ENCODE peak calls at places on chromosome X, in eight cellular contexts. W, Q, V, L, H, J, T and S are unnamed samples.

GRCh38 chrX:97155809-97156208 is 272.1 kb downstream of the RPA4 start:
- DNase-seq in Q (no peak), H (no peak), J (no peak), V (no peak), W (no peak), T (no peak), L (no peak), S (no peak)

GRCh38 chrX:153487590-153488071 is 7.1 kb upstream of the BGN start:
- DNase-seq in H (no peak), W (no peak), T (no peak), L (peak), V (no peak), Q (no peak), J (no peak), S (no peak)

GRCh38 chrX:152573866-152574265 is 63.8 kb upstream of the GABRQ start:
- DNase-seq in Q (no peak), L (no peak), J (no peak), W (no peak), V (no peak), T (no peak), H (no peak), S (no peak)

GRCh38 chrX:106249706-106250379 is 81.7 kb downstream of the PWWP3B start:
- DNase-seq in W (no peak), Q (no peak), L (no peak), H (no peak), J (no peak), T (no peak), V (no peak), S (no peak)

GRCh38 chrX:12975999-12976558 is 1.2 kb downstream of the TMSB4X start:
- DNase-seq in Q (peak), H (peak), T (no peak), J (no peak), W (peak), V (no peak), L (peak), S (no peak)

GRCh38 chrX:153953342-153953830 is 8.9 kb upstream of the RENBP start:
- DNase-seq in T (peak), H (peak), V (peak), W (peak), J (no peak), L (peak), Q (peak), S (peak)

GRCh38 chrX:49053223-49054072 is 5.4 kb upstream of the CCDC120 start:
- DNase-seq in Q (peak), H (peak), T (peak), V (peak), W (peak), J (no peak), L (peak), S (peak)

GRCh38 chrX:69293776-69294601 is 128.7 kb upstream of the PJA1 start:
- DNase-seq in Q (no peak), H (peak), T (no peak), L (no peak), J (no peak), V (no peak), W (no peak), S (no peak)

GRCh38 chrX:138928737-138929459 is 217.4 kb upstream of the FGF13 start:
- DNase-seq in W (no peak), H (no peak), J (no peak), T (no peak), Q (no peak), V (no peak), L (no peak), S (no peak)

GRCh38 chrX:18893536-18893935 is 90.4 kb downstream of the PHKA2 start:
- DNase-seq in V (no peak), T (no peak), L (no peak), J (no peak), Q (no peak), W (no peak), H (no peak), S (no peak)

GRCh38 chrX:21655901-21656586 is 2.1 kb downstream of the KLHL34 start:
- DNase-seq in W (no peak), Q (no peak), T (no peak), J (no peak), H (no peak), V (no peak), L (no peak), S (no peak)

GRCh38 chrX:139831689-139832456 is 101.0 kb downstream of the ATP11C start:
- DNase-seq in J (peak), W (no peak), V (no peak), L (peak), T (no peak), H (no peak), Q (no peak), S (no peak)

GRCh38 chrX:17464196-17464595 is 89.2 kb downstream of the NHS start:
- DNase-seq in Q (no peak), V (no peak), L (no peak), J (no peak), T (no peak), H (no peak), W (no peak), S (no peak)

GRCh38 chrX:129983575-129984131 is 1.2 kb downstream of the BCORL1 start:
- DNase-seq in T (peak), W (peak), J (no peak), L (no peak), H (no peak), V (no peak), Q (no peak), S (no peak)

GRCh38 chrX:27599928-27600327 is 9.8 kb downstream of the DCAF8L2 start:
- DNase-seq in Q (no peak), T (no peak), L (no peak), H (peak), V (no peak), J (no peak), W (no peak), S (no peak)

GRCh38 chrX:54048413-54048812 is 4.1 kb upstream of the PHF8 start:
- DNase-seq in H (no peak), T (no peak), V (no peak), W (no peak), L (no peak), J (no peak), Q (no peak), S (no peak)

GRCh38 chrX:3713937-3714434 is 537 bp upstream of the PRKX start:
- DNase-seq in L (peak), T (peak), W (no peak), V (no peak), H (no peak), Q (no peak), J (no peak), S (no peak)

GRCh38 chrX:103442536-103442901 is 66.2 kb downstream of the BEX3 start:
- DNase-seq in J (no peak), V (no peak), Q (no peak), H (no peak), W (no peak), T (no peak), L (peak), S (no peak)

GRCh38 chrX:336227-336626 is 17.6 kb upstream of the GTPBP6 start:
- DNase-seq in W (no peak), V (no peak), Q (no peak), J (no peak), L (no peak), H (no peak), T (no peak), S (no peak)

GRCh38 chrX:69253821-69254220 is 88.6 kb upstream of the PJA1 start:
- DNase-seq in H (no peak), J (no peak), V (no peak), T (no peak), W (no peak), L (no peak), Q (no peak), S (no peak)

GRCh38 chrX:79094075-79094832 is 50.2 kb upstream of the GPR174 start:
- DNase-seq in T (no peak), V (no peak), Q (no peak), W (no peak), L (no peak), J (no peak), H (no peak), S (no peak)

GRCh38 chrX:14235004-14235403 is 205.3 kb upstream of the GEMIN8 start:
- DNase-seq in W (no peak), J (no peak), T (peak), L (no peak), Q (peak), H (no peak), V (no peak), S (no peak)